ENCODE peak calls at places on chromosomes 7 and 10, in four cellular contexts. One of them, this sample, is unnamed.

GRCh38 chr7:131895541-131896173 is 339.2 kb upstream of the PODXL start:
- DNase-seq in IMR-90: peak; percentile 70
- DNase-seq in hepatocyte: peak; percentile 48
- DNase-seq in mammary epithelial cell: peak; percentile 88
- DNase-seq in this sample: peak; percentile 83

GRCh38 chr10:55630491-55631056 is 730.5 kb downstream of the ZWINT start:
- DNase-seq in mammary epithelial cell: no peak
- DNase-seq in IMR-90: no peak
- DNase-seq in hepatocyte: peak; percentile 38
- DNase-seq in this sample: no peak

GRCh38 chr7:94908204-94909022 is 1.0 kb downstream of the PPP1R9A start:
- DNase-seq in mammary epithelial cell: no peak
- DNase-seq in hepatocyte: peak; percentile 61
- DNase-seq in IMR-90: no peak
- DNase-seq in this sample: no peak

GRCh38 chr7:137953692-137954470 is 48.0 kb downstream of the CREB3L2 start:
- DNase-seq in mammary epithelial cell: peak; percentile 51
- DNase-seq in hepatocyte: peak; percentile 79
- DNase-seq in IMR-90: peak; percentile 84
- DNase-seq in this sample: peak; percentile 82

GRCh38 chr7:94417921-94418320 is 23.2 kb downstream of the COL1A2 start:
- DNase-seq in IMR-90: no peak
- DNase-seq in mammary epithelial cell: no peak
- DNase-seq in hepatocyte: no peak
- DNase-seq in this sample: no peak

GRCh38 chr10:60733189-60733815 is 45.0 kb upstream of the CDK1 start:
- DNase-seq in mammary epithelial cell: peak; percentile 73
- DNase-seq in hepatocyte: peak; percentile 85
- DNase-seq in IMR-90: no peak
- DNase-seq in this sample: no peak

GRCh38 chr10:5449823-5450222 is 37.5 kb downstream of the NET1 start:
- DNase-seq in IMR-90: peak; percentile 83
- DNase-seq in hepatocyte: peak; percentile 71
- DNase-seq in mammary epithelial cell: peak; percentile 82
- DNase-seq in this sample: peak; percentile 69

GRCh38 chr10:29680091-29680490 is 45.3 kb upstream of the SVIL start:
- DNase-seq in IMR-90: no peak
- DNase-seq in hepatocyte: no peak
- DNase-seq in mammary epithelial cell: no peak
- DNase-seq in this sample: no peak

GRCh38 chr7:43038229-43038628 is 74.2 kb upstream of the HECW1 start:
- DNase-seq in hepatocyte: no peak
- DNase-seq in mammary epithelial cell: peak; percentile 29
- DNase-seq in IMR-90: peak; percentile 73
- DNase-seq in this sample: peak; percentile 65

GRCh38 chr7:77657427-77658331 is 38.6 kb upstream of the RSBN1L start:
- DNase-seq in mammary epithelial cell: peak; percentile 24
- DNase-seq in IMR-90: peak; percentile 43
- DNase-seq in hepatocyte: peak; percentile 57
- DNase-seq in this sample: no peak
- TF ChIP-seq CTCF in mammary epithelial cell: peak; percentile 38
- TF ChIP-seq CTCF in IMR-90: peak; percentile 60
- TF ChIP-seq CTCF in hepatocyte: peak; percentile 73
- TF ChIP-seq CTCF in this sample: peak; percentile 32

GRCh38 chr10:98041352-98042043 is 11.1 kb upstream of the CRTAC1 start:
- DNase-seq in IMR-90: peak; percentile 39
- DNase-seq in mammary epithelial cell: peak; percentile 43
- DNase-seq in hepatocyte: peak; percentile 67
- DNase-seq in this sample: peak; percentile 60

GRCh38 chr10:98035599-98035998 is 5.2 kb upstream of the CRTAC1 start:
- DNase-seq in hepatocyte: no peak
- DNase-seq in mammary epithelial cell: no peak
- DNase-seq in IMR-90: no peak
- DNase-seq in this sample: no peak

GRCh38 chr10:98039690-98040381 is 9.4 kb upstream of the CRTAC1 start:
- DNase-seq in hepatocyte: no peak
- DNase-seq in mammary epithelial cell: no peak
- DNase-seq in IMR-90: no peak
- DNase-seq in this sample: no peak

GRCh38 chr10:98033515-98033914 is 3.1 kb upstream of the CRTAC1 start:
- DNase-seq in mammary epithelial cell: peak; percentile 29
- DNase-seq in hepatocyte: no peak
- DNase-seq in IMR-90: no peak
- DNase-seq in this sample: no peak

DNA sequence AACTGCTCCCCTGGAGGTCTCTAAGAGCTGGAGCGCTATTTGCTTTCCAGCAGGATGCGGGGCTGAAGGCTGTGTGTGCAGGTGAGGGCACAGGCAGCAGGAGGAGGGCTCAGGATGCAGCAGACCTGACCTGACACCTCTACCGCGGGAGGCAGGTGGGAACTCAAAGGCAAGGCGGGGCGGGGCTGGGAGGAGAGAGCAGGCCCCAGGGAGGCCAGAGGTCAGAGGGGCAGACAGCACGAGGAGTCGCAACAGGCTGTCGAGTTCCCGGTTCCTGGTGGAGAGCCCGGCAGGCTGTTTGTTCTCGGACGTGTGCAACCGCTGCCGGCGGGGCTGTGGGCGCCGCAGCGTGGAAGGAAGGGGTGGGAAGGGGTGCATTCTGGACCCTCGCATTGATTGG is 7.9 kb upstream of the CRTAC1 start:
- DNase-seq in hepatocyte: peak; percentile 30
- DNase-seq in mammary epithelial cell: no peak
- DNase-seq in IMR-90: no peak
- DNase-seq in this sample: no peak
- H3K27me3 ChIP-seq in hepatocyte: peaks cover 85% of the 10 kb centered on the region
- H3K27me3 ChIP-seq in mammary epithelial cell: no peaks in the 10 kb centered on the region
- H3K27me3 ChIP-seq in IMR-90: peaks cover 42% of the 10 kb centered on the region
- H3K27me3 ChIP-seq in this sample: peaks cover 36% of the 10 kb centered on the region

GRCh38 chr10:19713800-19714525 is 102.3 kb upstream of the PLXDC2 start:
- DNase-seq in hepatocyte: no peak
- DNase-seq in IMR-90: no peak
- DNase-seq in mammary epithelial cell: no peak
- DNase-seq in this sample: no peak
- TF ChIP-seq CTCF in hepatocyte: no peak
- TF ChIP-seq CTCF in IMR-90: no peak
- TF ChIP-seq CTCF in mammary epithelial cell: peak; percentile 34
- TF ChIP-seq CTCF in this sample: peak; percentile 30

DNA sequence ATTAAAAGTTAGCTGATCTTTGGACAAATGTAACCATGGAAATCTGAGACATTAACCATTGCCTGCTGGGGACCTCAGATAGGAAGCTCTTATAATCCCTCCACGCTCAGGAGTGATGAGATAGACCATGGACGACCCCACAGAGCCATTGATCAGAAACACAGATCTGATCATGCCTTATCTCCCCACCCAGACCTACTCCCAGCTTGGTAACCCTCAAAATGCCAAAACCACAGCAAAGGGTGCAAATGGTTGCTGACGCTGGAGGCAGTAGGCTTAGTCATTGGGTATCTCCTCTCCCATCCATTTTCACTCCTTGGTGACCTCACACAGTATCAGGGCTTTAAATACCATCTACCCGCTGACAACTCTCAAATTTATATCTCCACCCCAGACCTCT is 60.9 kb downstream of the CRTAC1 start:
- DNase-seq in hepatocyte: no peak
- DNase-seq in mammary epithelial cell: no peak
- DNase-seq in IMR-90: no peak
- DNase-seq in this sample: no peak
- H3K27me3 ChIP-seq in hepatocyte: peaks cover 92% of the 10 kb centered on the region
- H3K27me3 ChIP-seq in mammary epithelial cell: peaks cover 10% of the 10 kb centered on the region
- H3K27me3 ChIP-seq in IMR-90: peaks cover 10% of the 10 kb centered on the region
- H3K27me3 ChIP-seq in this sample: peaks cover 12% of the 10 kb centered on the region

GRCh38 chr10:47307381-47307780 is 7.4 kb downstream of the GDF10 start:
- DNase-seq in hepatocyte: no peak
- DNase-seq in mammary epithelial cell: no peak
- DNase-seq in IMR-90: no peak
- DNase-seq in this sample: no peak

GRCh38 chr10:47311193-47311899 is 10.9 kb upstream of the GDF2 start:
- DNase-seq in mammary epithelial cell: no peak
- DNase-seq in IMR-90: no peak
- DNase-seq in hepatocyte: no peak
- DNase-seq in this sample: no peak

GRCh38 chr10:47308775-47309174 is 8.8 kb downstream of the GDF10 start:
- DNase-seq in mammary epithelial cell: no peak
- DNase-seq in hepatocyte: no peak
- DNase-seq in IMR-90: no peak
- DNase-seq in this sample: no peak

GRCh38 chr10:47310090-47310505 is 10.1 kb downstream of the GDF10 start:
- DNase-seq in hepatocyte: no peak
- DNase-seq in IMR-90: no peak
- DNase-seq in mammary epithelial cell: no peak
- DNase-seq in this sample: no peak

GRCh38 chr10:47309403-47310089 is 9.5 kb downstream of the GDF10 start:
- DNase-seq in mammary epithelial cell: no peak
- DNase-seq in IMR-90: no peak
- DNase-seq in hepatocyte: no peak
- DNase-seq in this sample: no peak
- TF ChIP-seq CTCF in mammary epithelial cell: peak; percentile 41
- TF ChIP-seq CTCF in IMR-90: peak; percentile 47
- TF ChIP-seq CTCF in hepatocyte: peak; percentile 41
- TF ChIP-seq CTCF in this sample: peak; percentile 70

DNA sequence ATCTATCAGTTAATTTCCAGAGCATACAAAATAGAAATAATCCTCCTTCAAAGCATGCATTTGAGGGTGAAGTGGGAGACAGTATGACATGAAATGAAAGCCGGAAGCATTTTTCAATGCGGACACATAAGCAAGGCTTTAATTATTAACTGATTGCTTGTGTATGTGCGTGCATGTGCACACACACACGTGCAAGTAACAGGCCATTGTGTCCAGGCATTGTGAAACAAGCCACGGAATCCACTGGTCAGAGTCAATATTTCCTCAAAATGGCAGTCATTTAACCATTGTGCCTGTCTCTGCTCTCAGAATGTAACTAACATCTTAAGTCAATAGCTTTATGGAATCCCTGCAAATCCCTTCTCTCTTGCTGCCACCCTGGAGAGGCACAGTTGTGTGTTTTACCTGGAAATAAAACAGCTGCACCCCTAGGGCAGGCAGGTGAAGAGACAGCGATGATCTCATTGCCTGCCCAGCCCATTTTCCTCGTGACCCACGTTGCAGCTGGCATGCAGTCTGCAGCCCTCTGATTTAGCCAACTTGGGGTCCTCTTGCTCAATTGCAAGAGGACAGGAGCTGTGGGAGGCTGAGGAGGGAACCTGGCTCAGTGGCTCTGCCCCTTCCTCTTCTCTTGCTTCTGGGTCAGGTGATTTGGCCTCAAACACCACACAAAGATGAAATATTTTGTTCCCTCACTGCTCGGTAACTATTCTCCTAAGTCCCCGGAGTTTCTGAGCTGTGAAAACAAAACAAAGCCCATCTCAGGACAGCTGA is 500.9 kb upstream of the ZMIZ1 start:
- DNase-seq in IMR-90: no peak
- DNase-seq in mammary epithelial cell: no peak
- DNase-seq in hepatocyte: peak; percentile 33
- DNase-seq in this sample: no peak
- H3K27me3 ChIP-seq in IMR-90: peaks cover 29% of the 10 kb centered on the region
- H3K27me3 ChIP-seq in mammary epithelial cell: peaks cover 2% of the 10 kb centered on the region
- H3K27me3 ChIP-seq in hepatocyte: no peaks in the 10 kb centered on the region
- H3K27me3 ChIP-seq in this sample: peaks cover 4% of the 10 kb centered on the region

DNA sequence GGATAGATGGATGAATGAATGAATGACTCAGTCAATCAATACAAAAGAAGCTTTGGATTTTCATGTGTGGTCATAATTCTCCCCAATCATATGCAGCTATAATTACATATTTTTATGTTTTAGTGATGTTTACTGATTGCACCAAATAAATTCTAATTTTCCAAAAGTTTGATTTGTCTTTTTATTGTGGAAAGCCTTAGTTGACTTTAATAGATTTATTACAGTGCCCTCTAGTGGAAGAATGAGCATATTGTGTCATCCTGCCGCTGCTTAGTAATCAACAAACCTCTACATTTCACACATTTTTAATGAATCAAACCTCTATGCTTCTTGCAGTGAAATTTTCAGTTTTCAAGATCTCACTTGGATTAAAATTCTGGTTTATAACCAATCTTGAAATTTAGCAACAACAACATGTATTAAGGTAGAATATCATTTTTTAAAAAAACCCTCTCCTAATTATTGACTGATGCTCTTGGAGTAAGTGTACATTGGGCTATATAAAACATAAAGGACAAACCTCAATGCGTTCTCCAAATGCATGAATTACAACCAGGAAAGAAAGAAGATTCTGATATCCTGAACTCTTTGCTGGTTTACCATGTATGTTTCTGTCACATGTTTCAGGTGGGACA is 55.6 kb upstream of the PNLIP start:
- DNase-seq in IMR-90: peak; percentile 16
- DNase-seq in mammary epithelial cell: no peak
- DNase-seq in hepatocyte: peak; percentile 53
- DNase-seq in this sample: peak; percentile 2
- TF ChIP-seq CTCF in IMR-90: peak; percentile 59
- TF ChIP-seq CTCF in mammary epithelial cell: peak; percentile 74
- TF ChIP-seq CTCF in hepatocyte: peak; percentile 78
- TF ChIP-seq CTCF in this sample: peak; percentile 61